ENCODE peak calls at places on chromosomes 16 and 17, in four cellular contexts. W is astrocyte, A is PC-3, M is A549. V is an unnamed sample.
A peak's percentile ranks its signal among the peaks of the same experiment; 100 is the strongest.

GRCh38 chr16:87608400-87608985 is 6.2 kb downstream of the JPH3 start:
- DNase-seq in W (peak; percentile 29), A (peak; percentile 63), M (peak; percentile 53), V (peak; percentile 15)

GRCh38 chr17:62746941-62747340 is 61.2 kb downstream of the MARCHF10 start:
- DNase-seq in W (no peak), A (no peak), M (no peak), V (no peak)

GRCh38 chr17:79214940-79215604 is 140.4 kb downstream of the ENGASE start:
- DNase-seq in W (no peak), A (no peak), M (no peak), V (no peak)

GRCh38 chr16:67271446-67271845 is 7.9 kb upstream of the PLEKHG4 start:
- DNase-seq in W (no peak), A (no peak), M (no peak), V (no peak)

GRCh38 chr17:81066072-81066471 is 31.1 kb downstream of the BAIAP2 start:
- DNase-seq in W (no peak), A (peak; percentile 73), M (no peak), V (peak; percentile 74)

GRCh38 chr17:4505187-4505586 is 6.5 kb downstream of the SPNS2 start:
- DNase-seq in W (no peak), A (peak; percentile 53), M (no peak), V (no peak)

GRCh38 chr17:4733073-4733531 is 1.9 kb downstream of the MED11 start:
- DNase-seq in W (no peak), A (no peak), M (no peak), V (no peak)

GRCh38 chr16:15033309-15033707 is 22.6 kb downstream of the NTAN1 start:
- DNase-seq in W (no peak), A (no peak), M (no peak), V (no peak)

GRCh38 chr17:8137645-8138342 is 13.9 kb upstream of the HES7 start:
- DNase-seq in W (no peak), A (no peak), M (no peak), V (no peak)

GRCh38 chr16:79573881-79574280 is 26.7 kb downstream of the MAF start:
- DNase-seq in W (no peak), A (no peak), M (no peak), V (no peak)

GRCh38 chr16:27428035-27428785 is 26.2 kb downstream of the IL21R start:
- DNase-seq in W (no peak), A (no peak), M (no peak), V (no peak)

GRCh38 chr17:79803997-79804855 is 7.3 kb upstream of the CBX8 start:
- DNase-seq in W (no peak), A (no peak), M (no peak), V (no peak)

GRCh38 chr17:72693956-72694355 is 398.5 kb downstream of the SLC39A11 start:
- DNase-seq in W (no peak), A (no peak), M (no peak), V (no peak)

GRCh38 chr17:72693147-72693878 is 399.2 kb downstream of the SLC39A11 start:
- DNase-seq in W (no peak), A (no peak), M (no peak), V (no peak)

GRCh38 chr17:72691601-72692000 is 400.9 kb downstream of the SLC39A11 start:
- DNase-seq in W (peak; percentile 87), A (peak; percentile 94), M (peak; percentile 57), V (no peak)

GRCh38 chr17:72687941-72688340 is 404.5 kb downstream of the SLC39A11 start:
- DNase-seq in W (no peak), A (no peak), M (no peak), V (no peak)

DNA sequence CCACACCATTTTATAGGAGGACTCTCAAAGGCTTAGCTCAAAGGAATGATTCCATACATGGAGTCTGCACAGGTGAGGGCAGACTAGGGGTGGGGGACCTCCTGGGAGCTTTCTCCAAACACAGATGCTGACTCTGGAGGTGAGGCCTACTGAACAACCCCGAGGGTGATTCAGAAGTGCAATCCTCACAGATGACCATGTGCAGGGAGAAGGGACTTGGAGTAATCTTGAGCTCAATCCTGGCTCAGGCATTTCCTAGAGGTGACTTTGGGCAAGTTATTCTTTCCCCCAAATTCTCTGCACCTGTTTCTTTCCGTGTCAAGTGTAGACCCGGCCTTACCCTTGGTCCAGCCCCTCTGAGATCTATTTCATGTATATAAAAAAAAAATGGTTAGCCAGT is 401.5 kb downstream of the SLC39A11 start:
- DNase-seq in W (no peak), A (peak; percentile 34), M (no peak), V (no peak)
- H3K4me3 ChIP-seq in W (no peak overlapping the region), A (no peak overlapping the region), M (no peak overlapping the region), V (no peak overlapping the region)

DNA sequence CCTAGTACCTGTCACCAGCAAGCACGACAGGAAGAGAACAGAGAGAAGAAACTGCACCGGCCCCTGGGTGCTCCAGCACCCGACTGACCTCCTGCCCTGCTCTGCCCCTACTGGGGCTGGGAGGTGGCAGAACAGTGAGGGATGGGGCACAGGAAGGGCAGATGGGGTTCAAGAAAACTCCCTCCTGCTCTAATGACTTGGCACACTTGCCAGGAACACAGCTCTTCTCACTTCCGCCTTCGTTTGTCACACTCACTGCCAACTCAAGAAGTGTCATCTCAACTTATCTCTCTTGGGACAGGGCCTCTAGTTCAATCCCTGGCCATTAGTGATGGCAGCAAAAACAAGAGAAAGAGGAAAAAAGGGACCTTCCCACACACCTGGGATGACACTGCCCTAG is 42.7 kb upstream of the ICAM2 start:
- DNase-seq in W (no peak), A (no peak), M (no peak), V (no peak)
- H3K4me2 ChIP-seq in W (no peak overlapping the region), A (no peak overlapping the region), M (no peak overlapping the region), V (no peak overlapping the region)

GRCh38 chr16:10419701-10420100 is 33.8 kb downstream of the ATF7IP2 start:
- DNase-seq in W (no peak), A (no peak), M (no peak), V (no peak)
- H3K9me3 ChIP-seq in W (peaks cover 4% of the 10 kb centered on the region), A (peaks cover 4% of the 10 kb centered on the region), M (peaks cover 15% of the 10 kb centered on the region), V (peaks cover 3% of the 10 kb centered on the region)

GRCh38 chr16:56933266-56933619 is 1.3 kb downstream of the HERPUD1 start:
- DNase-seq in W (no peak), A (no peak), M (no peak), V (no peak)

GRCh38 chr16:56936491-56936890 is 4.5 kb downstream of the HERPUD1 start:
- DNase-seq in W (no peak), A (no peak), M (no peak), V (no peak)

GRCh38 chr16:56933828-56934598 is 2.1 kb downstream of the HERPUD1 start:
- DNase-seq in W (no peak), A (no peak), M (no peak), V (no peak)

GRCh38 chr16:56936950-56937349 is 5.0 kb downstream of the HERPUD1 start:
- DNase-seq in W (no peak), A (no peak), M (no peak), V (no peak)

GRCh38 chr16:56935201-56935600 is 3.3 kb downstream of the HERPUD1 start:
- DNase-seq in W (no peak), A (no peak), M (no peak), V (no peak)
- H3K4me3 ChIP-seq in W (peak overlapping the region; percentile 85), A (no peak overlapping the region), M (no peak overlapping the region), V (peak overlapping the region; percentile 18)

GRCh38 chr17:39079836-39080235 is 71.6 kb downstream of the PLXDC1 start:
- DNase-seq in W (no peak), A (no peak), M (no peak), V (no peak)
- H3K4me2 ChIP-seq in W (no peak overlapping the region), A (no peak overlapping the region), M (no peak overlapping the region), V (no peak overlapping the region)

GRCh38 chr17:59027750-59028149 is 78.9 kb downstream of the TRIM37 start:
- DNase-seq in W (no peak), A (no peak), M (peak; percentile 62), V (no peak)

GRCh38 chr17:59026176-59026939 is 80.3 kb downstream of the TRIM37 start:
- DNase-seq in W (no peak), A (no peak), M (no peak), V (no peak)

GRCh38 chr17:59024916-59025315 is 81.8 kb downstream of the TRIM37 start:
- DNase-seq in W (no peak), A (no peak), M (no peak), V (no peak)

GRCh38 chr17:59028328-59028727 is 78.4 kb downstream of the TRIM37 start:
- DNase-seq in W (no peak), A (no peak), M (no peak), V (no peak)

GRCh38 chr17:59030811-59031210 is 75.9 kb downstream of the TRIM37 start:
- DNase-seq in W (no peak), A (no peak), M (no peak), V (no peak)
- H3K9me3 ChIP-seq in W (no peaks in the 10 kb centered on the region), A (no peaks in the 10 kb centered on the region), M (no peaks in the 10 kb centered on the region), V (no peaks in the 10 kb centered on the region)

GRCh38 chr17:55269894-55270293 is 5.1 kb downstream of the HLF start:
- DNase-seq in W (no peak), A (no peak), M (no peak), V (no peak)

GRCh38 chr17:55273579-55274370 is 9.0 kb downstream of the HLF start:
- DNase-seq in W (no peak), A (no peak), M (peak; percentile 13), V (no peak)

GRCh38 chr17:55272711-55273578 is 8.2 kb downstream of the HLF start:
- DNase-seq in W (no peak), A (no peak), M (no peak), V (no peak)

GRCh38 chr17:55271223-55271571 is 6.4 kb downstream of the HLF start:
- DNase-seq in W (no peak), A (no peak), M (no peak), V (no peak)

GRCh38 chr17:55271958-55272710 is 7.4 kb downstream of the HLF start:
- DNase-seq in W (no peak), A (no peak), M (no peak), V (no peak)
- H3K4me3 ChIP-seq in W (no peak overlapping the region), A (no peak overlapping the region), M (no peak overlapping the region), V (no peak overlapping the region)

GRCh38 chr17:77462101-77462500 is 321.3 kb downstream of the SEC14L1 start:
- DNase-seq in W (no peak), A (no peak), M (no peak), V (no peak)
- H3K4me2 ChIP-seq in W (no peak overlapping the region), A (no peak overlapping the region), M (no peak overlapping the region), V (no peak overlapping the region)

GRCh38 chr17:22703786-22704441 is 1011.6 kb downstream of the KCNJ18 start:
- DNase-seq in W (no peak), A (no peak), M (peak; percentile 21), V (no peak)
- H3K9me3 ChIP-seq in W (peaks cover 5% of the 10 kb centered on the region), A (peaks cover 13% of the 10 kb centered on the region), M (no peaks in the 10 kb centered on the region), V (peaks cover 5% of the 10 kb centered on the region)